ENCODE peak calls at places on chromosome 10, in four cellular contexts. One of them, this sample, is unnamed.
A peak's percentile ranks its signal among the peaks of the same experiment; 100 is the strongest.

GRCh38 chr10:96789571-96790108 is 42.5 kb upstream of the LCOR start:
- DNase-seq in H9: no peak
- DNase-seq in mesenchymal stem cell: peak; percentile 41
- DNase-seq in IMR-90: no peak
- DNase-seq in this sample: peak; percentile 46

GRCh38 chr10:58070964-58071363 is 196.7 kb downstream of the IPMK start:
- DNase-seq in IMR-90: no peak
- DNase-seq in H9: no peak
- DNase-seq in mesenchymal stem cell: no peak
- DNase-seq in this sample: no peak

GRCh38 chr10:92087750-92088395 is 164.3 kb downstream of the BTAF1 start:
- DNase-seq in IMR-90: peak; percentile 82
- DNase-seq in H9: peak; percentile 77
- DNase-seq in mesenchymal stem cell: peak; percentile 88
- DNase-seq in this sample: peak; percentile 82

GRCh38 chr10:70130878-70131559 is 1.6 kb downstream of the AIFM2 start:
- DNase-seq in mesenchymal stem cell: peak; percentile 82
- DNase-seq in H9: no peak
- DNase-seq in IMR-90: peak; percentile 71
- DNase-seq in this sample: peak; percentile 77

GRCh38 chr10:9091515-9092093 is 1037.1 kb downstream of the GATA3 start:
- DNase-seq in IMR-90: no peak
- DNase-seq in mesenchymal stem cell: no peak
- DNase-seq in H9: no peak
- DNase-seq in this sample: no peak

GRCh38 chr10:15106352-15107013 is 9.3 kb downstream of the RPP38 start:
- DNase-seq in H9: peak; percentile 75
- DNase-seq in IMR-90: peak; percentile 67
- DNase-seq in mesenchymal stem cell: peak; percentile 80
- DNase-seq in this sample: peak; percentile 91

GRCh38 chr10:116268976-116269375 is 4.0 kb downstream of the GFRA1 start:
- DNase-seq in mesenchymal stem cell: no peak
- DNase-seq in H9: no peak
- DNase-seq in IMR-90: no peak
- DNase-seq in this sample: no peak

GRCh38 chr10:129951841-129952240 is 12.2 kb downstream of the EBF3 start:
- DNase-seq in H9: no peak
- DNase-seq in IMR-90: no peak
- DNase-seq in mesenchymal stem cell: no peak
- DNase-seq in this sample: no peak

GRCh38 chr10:97542169-97543024 is 30.2 kb upstream of the ANKRD2 start:
- DNase-seq in mesenchymal stem cell: peak; percentile 97
- DNase-seq in IMR-90: peak; percentile 97
- DNase-seq in H9: peak; percentile 73
- DNase-seq in this sample: peak; percentile 92

GRCh38 chr10:3805791-3806381 is 20.9 kb upstream of the KLF6 start:
- DNase-seq in H9: peak; percentile 69
- DNase-seq in mesenchymal stem cell: peak; percentile 91
- DNase-seq in IMR-90: peak; percentile 77
- DNase-seq in this sample: peak; percentile 94

GRCh38 chr10:69652111-69652856 is 22.2 kb downstream of the FAM241B start:
- DNase-seq in H9: no peak
- DNase-seq in IMR-90: no peak
- DNase-seq in mesenchymal stem cell: no peak
- DNase-seq in this sample: no peak

GRCh38 chr10:28391283-28391682 is 88.4 kb upstream of the MPP7 start:
- DNase-seq in IMR-90: no peak
- DNase-seq in mesenchymal stem cell: no peak
- DNase-seq in H9: no peak
- DNase-seq in this sample: no peak

GRCh38 chr10:22849077-22849810 is 78.6 kb upstream of the ARMC3 start:
- DNase-seq in H9: no peak
- DNase-seq in mesenchymal stem cell: no peak
- DNase-seq in IMR-90: no peak
- DNase-seq in this sample: no peak

GRCh38 chr10:92712016-92712889 is 22.5 kb downstream of the HHEX start:
- DNase-seq in IMR-90: peak; percentile 40
- DNase-seq in mesenchymal stem cell: peak; percentile 47
- DNase-seq in H9: no peak
- DNase-seq in this sample: no peak

GRCh38 chr10:131658476-131659110 is 242.2 kb upstream of the PPP2R2D start:
- DNase-seq in mesenchymal stem cell: no peak
- DNase-seq in H9: peak; percentile 12
- DNase-seq in IMR-90: no peak
- DNase-seq in this sample: no peak

GRCh38 chr10:130560079-130560478 is 423.9 kb downstream of the GLRX3 start:
- DNase-seq in H9: peak; percentile 30
- DNase-seq in IMR-90: no peak
- DNase-seq in mesenchymal stem cell: no peak
- DNase-seq in this sample: no peak

GRCh38 chr10:69123306-69123746 is 652 bp upstream of the VPS26A start:
- DNase-seq in IMR-90: peak; percentile 71
- DNase-seq in H9: no peak
- DNase-seq in mesenchymal stem cell: peak; percentile 87
- DNase-seq in this sample: no peak

GRCh38 chr10:71493741-71494140 is 97.0 kb downstream of the CDH23 start:
- DNase-seq in mesenchymal stem cell: no peak
- DNase-seq in H9: no peak
- DNase-seq in IMR-90: no peak
- DNase-seq in this sample: no peak

GRCh38 chr10:99920901-99921300 is 88.8 kb downstream of the DNMBP start:
- DNase-seq in mesenchymal stem cell: peak; percentile 54
- DNase-seq in IMR-90: peak; percentile 64
- DNase-seq in H9: no peak
- DNase-seq in this sample: no peak

GRCh38 chr10:43186150-43186549 is 47.9 kb downstream of the CSGALNACT2 start:
- DNase-seq in mesenchymal stem cell: peak; percentile 29
- DNase-seq in IMR-90: no peak
- DNase-seq in H9: no peak
- DNase-seq in this sample: no peak

GRCh38 chr10:77746313-77746712 is 108.7 kb upstream of the KCNMA1 start:
- DNase-seq in IMR-90: peak; percentile 63
- DNase-seq in H9: no peak
- DNase-seq in mesenchymal stem cell: peak; percentile 73
- DNase-seq in this sample: peak; percentile 36

GRCh38 chr10:43214956-43215561 is 51.8 kb downstream of the RASGEF1A start:
- DNase-seq in H9: no peak
- DNase-seq in IMR-90: no peak
- DNase-seq in mesenchymal stem cell: no peak
- DNase-seq in this sample: no peak

GRCh38 chr10:79106651-79107050 is 37.9 kb downstream of the ZMIZ1 start:
- DNase-seq in IMR-90: no peak
- DNase-seq in mesenchymal stem cell: no peak
- DNase-seq in H9: no peak
- DNase-seq in this sample: no peak
- H3K79me1 ChIP-seq in IMR-90: peaks cover 5% of the 10 kb centered on the region
- H3K79me1 ChIP-seq in mesenchymal stem cell: peaks cover 5% of the 10 kb centered on the region
- H3K79me1 ChIP-seq in H9: peaks cover 12% of the 10 kb centered on the region
- H3K79me1 ChIP-seq in this sample: no peaks in the 10 kb centered on the region

GRCh38 chr10:62819521-62819920 is 3.4 kb upstream of the EGR2 start:
- DNase-seq in mesenchymal stem cell: no peak
- DNase-seq in IMR-90: no peak
- DNase-seq in H9: no peak
- DNase-seq in this sample: no peak
- H3K79me1 ChIP-seq in mesenchymal stem cell: no peaks in the 10 kb centered on the region
- H3K79me1 ChIP-seq in IMR-90: no peaks in the 10 kb centered on the region
- H3K79me1 ChIP-seq in H9: no peaks in the 10 kb centered on the region
- H3K79me1 ChIP-seq in this sample: peaks cover 1% of the 10 kb centered on the region

GRCh38 chr10:12874501-12874900 is 127.0 kb downstream of the CCDC3 start:
- DNase-seq in H9: no peak
- DNase-seq in mesenchymal stem cell: no peak
- DNase-seq in IMR-90: no peak
- DNase-seq in this sample: no peak

GRCh38 chr10:12875100-12875499 is 126.4 kb downstream of the CCDC3 start:
- DNase-seq in IMR-90: peak; percentile 33
- DNase-seq in mesenchymal stem cell: peak; percentile 46
- DNase-seq in H9: no peak
- DNase-seq in this sample: no peak

GRCh38 chr10:12872577-12872976 is 128.9 kb downstream of the CCDC3 start:
- DNase-seq in mesenchymal stem cell: no peak
- DNase-seq in IMR-90: no peak
- DNase-seq in H9: no peak
- DNase-seq in this sample: no peak

GRCh38 chr10:12876266-12876665 is 125.2 kb downstream of the CCDC3 start:
- DNase-seq in H9: no peak
- DNase-seq in IMR-90: no peak
- DNase-seq in mesenchymal stem cell: no peak
- DNase-seq in this sample: no peak

DNA sequence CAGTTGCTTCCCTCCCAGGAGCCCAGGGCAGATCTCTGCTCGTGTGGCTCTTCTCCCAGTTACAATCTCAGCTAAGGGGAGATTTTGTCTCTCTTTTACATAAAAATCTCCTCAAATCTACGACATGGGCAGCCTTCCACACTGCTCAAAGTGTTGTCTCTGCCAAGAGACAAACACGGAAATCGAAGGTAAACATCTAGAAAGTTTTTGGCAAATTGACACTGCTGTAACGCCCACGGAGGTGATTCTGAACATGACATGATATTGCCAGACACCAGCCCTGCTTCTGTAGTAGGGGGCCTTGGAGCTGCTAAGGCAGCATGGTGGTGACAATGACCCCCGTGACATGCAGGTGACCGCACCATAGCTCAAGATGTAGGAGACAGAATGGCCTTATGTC is 128.3 kb downstream of the CCDC3 start:
- DNase-seq in IMR-90: no peak
- DNase-seq in H9: no peak
- DNase-seq in mesenchymal stem cell: no peak
- DNase-seq in this sample: no peak
- H3K79me1 ChIP-seq in IMR-90: no peaks in the 10 kb centered on the region
- H3K79me1 ChIP-seq in H9: no peaks in the 10 kb centered on the region
- H3K79me1 ChIP-seq in mesenchymal stem cell: no peaks in the 10 kb centered on the region
- H3K79me1 ChIP-seq in this sample: no peaks in the 10 kb centered on the region

DNA sequence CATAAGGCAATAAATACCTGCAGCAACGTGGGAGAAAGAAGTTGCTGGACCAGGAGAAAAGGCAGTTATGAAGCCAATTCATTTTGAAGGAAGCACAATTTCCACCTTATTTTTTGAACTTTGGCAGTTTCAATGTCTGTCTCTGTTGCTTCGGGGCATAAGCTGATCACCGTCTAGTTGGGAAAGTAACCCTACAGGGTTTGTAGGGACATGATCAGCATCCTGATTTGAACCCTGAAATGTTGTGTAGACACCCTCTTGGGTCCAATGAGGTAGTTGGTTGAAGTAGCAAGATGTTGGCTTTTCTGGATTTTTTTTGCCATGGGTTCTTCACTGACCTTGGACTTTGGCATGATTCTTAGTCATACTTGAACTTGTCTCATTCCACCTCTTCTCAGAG is 13.0 kb downstream of the DUSP5 start:
- DNase-seq in IMR-90: no peak
- DNase-seq in H9: no peak
- DNase-seq in mesenchymal stem cell: no peak
- DNase-seq in this sample: no peak
- H3K79me1 ChIP-seq in IMR-90: peaks cover 57% of the 10 kb centered on the region
- H3K79me1 ChIP-seq in H9: peaks cover 2% of the 10 kb centered on the region
- H3K79me1 ChIP-seq in mesenchymal stem cell: peaks cover 36% of the 10 kb centered on the region
- H3K79me1 ChIP-seq in this sample: no peaks in the 10 kb centered on the region

DNA sequence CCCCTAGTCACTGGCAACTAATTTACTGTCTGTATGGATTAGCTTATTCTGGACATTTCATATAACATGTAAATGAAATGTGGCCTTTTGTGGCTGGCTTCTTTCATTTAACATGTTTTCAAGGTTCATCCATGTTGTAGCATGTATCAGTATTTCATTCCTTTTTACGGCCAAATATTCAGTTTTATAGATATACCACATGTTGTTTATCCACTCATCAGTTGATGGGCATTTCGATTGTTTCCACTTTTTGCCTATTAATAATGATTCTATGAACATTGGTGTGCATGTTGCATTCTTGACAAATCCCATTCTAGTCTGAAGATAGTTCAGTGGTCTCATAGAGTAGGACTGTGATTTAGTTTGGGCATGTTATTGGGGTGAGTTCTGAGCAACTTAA is 12.6 kb downstream of the CNNM2 start:
- DNase-seq in mesenchymal stem cell: no peak
- DNase-seq in IMR-90: no peak
- DNase-seq in H9: no peak
- DNase-seq in this sample: no peak
- H3K79me1 ChIP-seq in mesenchymal stem cell: peaks cover 3% of the 10 kb centered on the region
- H3K79me1 ChIP-seq in IMR-90: peaks cover 15% of the 10 kb centered on the region
- H3K79me1 ChIP-seq in H9: no peaks in the 10 kb centered on the region
- H3K79me1 ChIP-seq in this sample: no peaks in the 10 kb centered on the region

GRCh38 chr10:79103078-79103477 is 34.3 kb downstream of the ZMIZ1 start:
- DNase-seq in IMR-90: no peak
- DNase-seq in H9: no peak
- DNase-seq in mesenchymal stem cell: no peak
- DNase-seq in this sample: no peak
- H3K79me1 ChIP-seq in IMR-90: peaks cover 5% of the 10 kb centered on the region
- H3K79me1 ChIP-seq in H9: peaks cover 11% of the 10 kb centered on the region
- H3K79me1 ChIP-seq in mesenchymal stem cell: peaks cover 9% of the 10 kb centered on the region
- H3K79me1 ChIP-seq in this sample: no peaks in the 10 kb centered on the region

GRCh38 chr10:56091872-56092271 is 269.2 kb downstream of the ZWINT start:
- DNase-seq in H9: no peak
- DNase-seq in mesenchymal stem cell: no peak
- DNase-seq in IMR-90: no peak
- DNase-seq in this sample: no peak
- H3K79me1 ChIP-seq in H9: no peaks in the 10 kb centered on the region
- H3K79me1 ChIP-seq in mesenchymal stem cell: no peaks in the 10 kb centered on the region
- H3K79me1 ChIP-seq in IMR-90: no peaks in the 10 kb centered on the region
- H3K79me1 ChIP-seq in this sample: no peaks in the 10 kb centered on the region

GRCh38 chr10:104328916-104329710 is 9.2 kb downstream of the ITPRIP start:
- DNase-seq in mesenchymal stem cell: peak; percentile 95
- DNase-seq in H9: peak; percentile 60
- DNase-seq in IMR-90: peak; percentile 97
- DNase-seq in this sample: peak; percentile 100
- H3K79me1 ChIP-seq in mesenchymal stem cell: peaks cover 9% of the 10 kb centered on the region
- H3K79me1 ChIP-seq in H9: no peaks in the 10 kb centered on the region
- H3K79me1 ChIP-seq in IMR-90: peaks cover 2% of the 10 kb centered on the region
- H3K79me1 ChIP-seq in this sample: peaks cover 44% of the 10 kb centered on the region

DNA sequence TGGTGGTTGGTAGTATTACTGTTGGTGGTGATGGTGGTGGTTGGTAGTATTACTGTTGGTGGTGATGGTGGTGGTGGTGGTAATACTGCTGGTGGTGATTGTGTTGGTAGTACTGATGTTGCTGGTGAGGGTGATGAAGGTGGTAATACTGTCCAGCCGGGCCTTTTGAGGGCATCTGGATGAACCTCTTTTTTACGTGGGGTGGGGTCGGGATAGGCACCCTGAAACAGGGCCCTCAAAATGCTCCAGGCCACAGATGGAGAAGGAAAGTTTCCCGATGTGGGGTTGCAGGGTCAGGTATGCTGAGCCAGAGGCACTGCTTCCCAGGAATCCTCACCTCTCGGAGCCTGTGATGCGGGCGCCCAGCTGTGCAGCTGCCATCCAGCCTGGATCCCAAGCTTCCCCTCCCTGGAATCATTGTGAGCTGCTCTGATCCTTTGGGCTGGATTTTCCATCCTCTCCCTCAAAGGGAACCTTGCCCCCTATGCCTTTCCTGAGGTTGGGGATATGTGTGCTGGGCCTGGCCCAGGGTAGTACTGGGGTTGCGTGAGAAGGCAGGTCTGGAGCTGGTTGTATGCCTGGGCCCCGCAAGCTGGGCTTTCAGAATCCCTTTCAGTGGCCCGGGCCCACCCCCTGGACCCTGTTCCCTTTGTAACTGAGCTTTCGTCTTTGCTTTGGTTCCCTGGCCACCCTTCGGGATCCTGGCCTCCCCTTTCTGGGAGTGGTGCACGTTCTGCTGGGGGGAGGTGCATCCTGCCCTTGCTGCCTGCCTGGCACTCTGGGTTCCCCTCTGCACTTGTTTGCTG is 43.3 kb downstream of the DOCK1 start:
- DNase-seq in mesenchymal stem cell: no peak
- DNase-seq in IMR-90: no peak
- DNase-seq in H9: no peak
- DNase-seq in this sample: peak; percentile 16
- H3K79me1 ChIP-seq in mesenchymal stem cell: peaks cover 17% of the 10 kb centered on the region
- H3K79me1 ChIP-seq in IMR-90: peaks cover 16% of the 10 kb centered on the region
- H3K79me1 ChIP-seq in H9: peaks cover 2% of the 10 kb centered on the region
- H3K79me1 ChIP-seq in this sample: no peaks in the 10 kb centered on the region